ENCODE peak calls at places on chromosomes 13 and 19, in six cellular contexts. W is bronchial epithelial cell, P is HepG2, E is HFF-Myc, K is right lobe of liver, L is astrocyte of the spinal cord. R is an unnamed sample.
A peak's percentile ranks its signal among the peaks of the same experiment; 100 is the strongest.

GRCh38 chr13:43397110-43397509 is 373.7 kb downstream of the DNAJC15 start:
- DNase-seq in W (no peak), P (no peak), E (no peak), K (no peak), L (peak; percentile 75), R (no peak)

GRCh38 chr19:55368701-55369563 is 1.3 kb downstream of the IL11 start:
- DNase-seq in W (peak; percentile 50), P (no peak), E (no peak), K (no peak), L (peak; percentile 52), R (no peak)

GRCh38 chr13:21822029-21822428 is 151.2 kb downstream of the FGF9 start:
- DNase-seq in W (no peak), P (no peak), E (no peak), K (no peak), L (no peak), R (no peak)

GRCh38 chr19:33472696-33473624 is 48.6 kb downstream of the PEPD start:
- DNase-seq in W (peak; percentile 35), P (no peak), E (peak; percentile 79), K (no peak), L (peak; percentile 98), R (no peak)

GRCh38 chr13:97600438-97601080 is 166.6 kb downstream of the RAP2A start:
- DNase-seq in W (peak; percentile 87), P (peak; percentile 4), E (peak; percentile 5), K (no peak), L (peak; percentile 66), R (no peak)

GRCh38 chr19:3968556-3969434 is 2.1 kb downstream of the DAPK3 start:
- DNase-seq in W (peak; percentile 97), P (peak; percentile 98), E (peak; percentile 100), K (peak; percentile 82), L (peak; percentile 99), R (peak; percentile 84)

GRCh38 chr13:107441279-107441678 is 774.1 kb downstream of the LIG4 start:
- DNase-seq in W (no peak), P (no peak), E (no peak), K (no peak), L (peak; percentile 85), R (no peak)

GRCh38 chr13:75738841-75739240 is 102.7 kb downstream of the LMO7 start:
- DNase-seq in W (no peak), P (no peak), E (no peak), K (no peak), L (no peak), R (no peak)

GRCh38 chr13:87887459-87888123 is 216.4 kb downstream of the SLITRK5 start:
- DNase-seq in W (no peak), P (no peak), E (no peak), K (no peak), L (no peak), R (no peak)

GRCh38 chr13:55410398-55411330 is 1730.1 kb upstream of the PRR20A start:
- DNase-seq in W (no peak), P (no peak), E (no peak), K (no peak), L (no peak), R (no peak)

GRCh38 chr19:3397266-3398022 is 31.1 kb downstream of the NFIC start:
- DNase-seq in W (no peak), P (peak; percentile 90), E (no peak), K (no peak), L (peak; percentile 18), R (peak; percentile 57)

DNA sequence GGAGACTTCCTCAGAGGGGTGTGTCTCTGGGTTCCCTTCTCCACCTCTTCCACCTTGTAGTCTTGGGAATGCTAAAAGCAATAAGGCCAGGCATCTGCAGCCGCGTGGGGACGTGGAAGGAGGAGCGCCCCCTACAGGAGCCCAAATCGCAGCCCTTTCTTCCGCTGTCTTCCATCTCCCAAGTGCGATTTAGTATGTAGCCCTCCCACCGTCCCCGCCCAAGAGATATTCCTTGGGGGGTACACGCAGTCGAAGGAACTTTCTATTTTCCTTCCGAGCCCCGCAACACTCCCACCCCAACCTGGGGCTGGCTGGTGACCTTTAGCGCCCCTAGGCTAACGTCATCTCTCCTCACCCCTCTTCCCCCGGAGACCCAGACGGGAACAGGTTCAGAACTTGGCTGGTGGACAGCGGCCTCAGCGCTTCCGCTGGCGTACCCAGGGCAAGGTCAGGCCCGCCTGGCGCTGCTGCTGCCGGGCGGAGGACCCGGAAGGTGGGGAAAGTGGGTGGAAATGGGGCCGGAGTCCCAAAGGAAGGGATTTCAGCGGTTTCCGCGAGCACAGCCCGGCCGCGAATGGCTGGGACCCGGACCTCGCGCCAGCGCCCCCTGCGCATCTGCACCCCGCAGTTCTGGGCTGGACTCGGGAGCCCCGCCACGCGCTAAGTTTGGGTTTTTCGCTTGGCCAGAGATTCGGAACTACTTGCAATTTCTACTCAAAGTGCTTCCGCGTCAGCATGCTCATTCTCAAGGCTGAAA is 2.1 kb upstream of the PCDH8 start:
- DNase-seq in W (peak; percentile 21), P (peak; percentile 25), E (no peak), K (peak; percentile 68), L (peak; percentile 30), R (peak; percentile 79)
- TF ChIP-seq CTCF in W (no peak), P (no peak), E (peak; percentile 30), K (no peak), L (peak; percentile 13), R (no peak)

DNA sequence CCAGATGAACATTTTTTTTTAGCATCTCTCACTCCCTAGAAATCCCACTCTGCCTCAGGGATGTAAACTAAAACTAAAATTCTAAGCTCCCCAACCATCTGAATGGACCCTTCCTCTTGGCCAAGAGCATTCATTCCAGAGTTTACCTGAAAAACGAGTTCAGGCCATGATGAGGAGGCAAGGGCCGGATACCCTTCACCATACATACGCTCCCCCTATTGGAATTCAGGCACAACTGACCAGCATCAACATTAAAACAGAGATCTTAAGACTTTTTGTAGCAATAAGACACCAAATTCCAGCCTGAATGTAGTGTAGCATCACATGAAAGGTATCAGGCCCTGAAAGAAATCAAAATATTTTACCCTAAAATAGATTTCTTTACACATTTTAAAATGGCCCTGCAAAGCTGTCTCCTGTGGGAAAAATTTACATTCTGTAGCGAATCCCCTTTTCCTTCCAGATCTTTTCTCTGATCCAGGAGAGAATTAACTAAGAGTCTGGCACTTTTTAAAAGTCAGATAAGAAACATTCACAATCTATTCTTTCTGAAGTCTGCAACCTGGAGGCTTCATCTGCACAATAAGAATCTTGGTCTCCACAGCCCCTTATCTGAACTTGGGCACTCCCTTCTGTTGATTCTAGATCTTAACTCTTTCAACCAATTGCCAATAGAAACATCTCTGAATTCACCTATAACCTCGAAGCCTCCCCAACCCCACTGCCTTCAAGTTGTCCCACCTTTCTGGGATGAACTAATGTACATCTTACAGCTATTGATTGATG is 888.5 kb downstream of the UQCRFS1 start:
- DNase-seq in W (no peak), P (no peak), E (no peak), K (no peak), L (no peak), R (no peak)
- TF ChIP-seq CTCF in W (no peak), P (no peak), E (no peak), K (no peak), L (no peak), R (no peak)

GRCh38 chr13:60170414-60170813 is 6.7 kb upstream of the DIAPH3 start:
- DNase-seq in W (no peak), P (no peak), E (no peak), K (no peak), L (no peak), R (no peak)

GRCh38 chr13:60165391-60166099 is 1.8 kb upstream of the DIAPH3 start:
- DNase-seq in W (no peak), P (no peak), E (peak; percentile 24), K (no peak), L (no peak), R (no peak)

GRCh38 chr13:60167121-60167520 is 3.4 kb upstream of the DIAPH3 start:
- DNase-seq in W (no peak), P (no peak), E (no peak), K (no peak), L (no peak), R (no peak)

GRCh38 chr13:60174113-60174512 is 10.4 kb upstream of the DIAPH3 start:
- DNase-seq in W (no peak), P (no peak), E (no peak), K (no peak), L (no peak), R (no peak)

DNA sequence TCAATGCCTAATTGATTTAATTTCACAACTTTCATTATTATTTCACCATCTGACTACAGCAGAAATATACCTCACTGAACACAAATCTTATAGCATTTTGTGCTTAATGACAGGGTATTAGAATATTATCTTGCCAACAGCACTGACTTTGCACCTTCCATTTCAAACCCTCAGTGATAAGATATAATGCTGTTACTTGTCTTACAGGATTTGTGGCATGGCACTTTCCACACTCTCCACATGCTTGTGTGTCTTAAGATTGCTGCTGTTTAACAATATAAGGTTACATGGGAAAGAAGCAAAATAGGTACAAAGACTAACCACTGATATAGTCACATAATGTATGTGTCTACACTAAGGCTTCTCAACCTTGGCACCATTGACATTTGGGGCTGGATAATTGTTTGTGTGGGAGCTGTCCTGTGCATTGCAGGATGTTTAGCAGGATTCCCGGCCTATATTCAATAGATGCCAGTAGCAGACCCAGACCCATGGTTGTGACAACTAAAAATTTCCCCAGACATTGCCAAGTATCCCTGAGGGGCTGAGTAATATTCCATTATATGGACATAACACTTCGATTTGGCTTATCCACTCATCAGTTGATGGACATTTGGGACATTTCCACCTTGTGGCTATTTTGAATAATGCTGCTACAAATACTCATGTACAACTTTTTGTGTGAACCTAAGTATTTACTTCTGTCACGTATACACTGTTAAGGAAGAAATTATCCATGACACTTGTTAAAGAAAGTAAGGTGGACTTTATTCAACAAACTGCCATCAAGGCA is 5.7 kb upstream of the DIAPH3 start:
- DNase-seq in W (no peak), P (no peak), E (no peak), K (no peak), L (no peak), R (no peak)
- TF ChIP-seq CTCF in W (no peak), P (no peak), E (no peak), K (no peak), L (no peak), R (no peak)

DNA sequence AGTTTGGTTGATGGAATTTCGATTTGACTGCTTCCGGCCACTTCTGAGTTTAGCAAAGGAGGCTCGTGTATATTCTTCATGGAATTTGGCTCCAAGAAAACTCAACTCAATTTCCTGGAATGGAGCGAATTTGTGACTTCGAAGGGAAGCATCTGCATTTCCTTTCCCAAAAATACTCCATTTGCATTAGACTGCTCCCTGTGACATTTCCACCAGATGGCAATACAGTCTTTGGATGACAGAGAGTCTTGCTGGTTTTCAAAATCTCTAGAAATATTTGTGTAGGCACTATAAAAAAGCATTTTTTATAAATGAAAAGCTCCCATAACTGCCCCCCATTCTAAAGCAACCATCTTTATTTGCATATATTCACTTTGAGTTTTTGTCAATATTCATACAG is 4.1 kb downstream of the C1QTNF9 start:
- DNase-seq in W (no peak), P (no peak), E (no peak), K (no peak), L (no peak), R (no peak)
- TF ChIP-seq CTCF in W (no peak), P (peak; percentile 18), E (no peak), K (peak; percentile 6), L (peak; percentile 40), R (peak; percentile 11)

GRCh38 chr19:670609-671075 is 5.5 kb upstream of the FSTL3 start:
- DNase-seq in W (no peak), P (peak; percentile 75), E (no peak), K (no peak), L (no peak), R (no peak)
- TF ChIP-seq CTCF in W (no peak), P (no peak), E (no peak), K (no peak), L (no peak), R (no peak)